ENCODE peak calls at places on chromosomes 6 and 20, in seven cellular contexts. X is stromal cell of bone marrow; K is NCI-H2081; P is left cardiac atrium; M is NB4; V is activated effector memory CD4-positive, alpha-beta T cell treated with anti-CD3 and anti-CD28 coated beads, Interleukin-2, amount 50 U/mL, for 16 hours; D is PC-3. E is an unnamed sample.

GRCh38 chr6:109305028-109305427 is 77.2 kb downstream of the CD164 start:
- DNase-seq in X (no peak), K (no peak), P (no peak), M (no peak), V (no peak), D (no peak), E (no peak)

GRCh38 chr6:79672631-79673065 is 41.5 kb downstream of the SH3BGRL2 start:
- DNase-seq in X (no peak), K (no peak), P (no peak), M (peak; percentile 25), V (no peak), D (peak; percentile 65), E (no peak)

GRCh38 chr6:144266091-144266649 is 19.0 kb upstream of the UTRN start:
- DNase-seq in X (peak; percentile 87), K (no peak), P (peak; percentile 70), M (no peak), V (no peak), D (peak; percentile 97), E (peak; percentile 65)

GRCh38 chr6:74568851-74569250 is 637.0 kb downstream of the COL12A1 start:
- DNase-seq in X (no peak), K (no peak), P (no peak), M (no peak), V (no peak), D (no peak), E (no peak)

GRCh38 chr6:158481612-158482473 is 78.0 kb upstream of the TMEM181 start:
- DNase-seq in X (peak; percentile 79), K (no peak), P (no peak), M (no peak), V (no peak), D (peak; percentile 88), E (no peak)

GRCh38 chr6:43772571-43773049 is 2.6 kb downstream of the VEGFA start:
- DNase-seq in X (no peak), K (no peak), P (peak; percentile 49), M (peak; percentile 67), V (no peak), D (no peak), E (peak; percentile 47)

GRCh38 chr20:63652192-63652980 is 838 bp downstream of the STMN3 start:
- DNase-seq in X (no peak), K (no peak), P (peak; percentile 40), M (peak; percentile 57), V (peak; percentile 83), D (no peak), E (peak; percentile 49)

GRCh38 chr20:44439318-44439717 is 36.4 kb upstream of the TTPAL start:
- DNase-seq in X (no peak), K (no peak), P (no peak), M (no peak), V (no peak), D (no peak), E (no peak)

E was measured in ovary.